ENCODE peak calls at places on chromosomes 3 and 15, in nine cellular contexts. One of them, this sample, is unnamed.

GRCh38 chr15:36982441-36982840 is 117.9 kb downstream of the MEIS2 start:
- DNase-seq in cardiac fibroblast: peak; percentile 50
- DNase-seq in GM12864: no peak
- DNase-seq in heart left ventricle: no peak
- DNase-seq in ovary: no peak
- DNase-seq in progenitor cell of endocrine pancreas: no peak
- DNase-seq in mesothelial cell of epicardium: no peak
- DNase-seq in DND-41: no peak
- DNase-seq in GM20000: no peak
- DNase-seq in this sample: no peak

GRCh38 chr3:196883361-196883760 is 15.6 kb downstream of the SENP5 start:
- DNase-seq in cardiac fibroblast: no peak
- DNase-seq in GM12864: no peak
- DNase-seq in heart left ventricle: no peak
- DNase-seq in ovary: no peak
- DNase-seq in progenitor cell of endocrine pancreas: no peak
- DNase-seq in mesothelial cell of epicardium: no peak
- DNase-seq in DND-41: no peak
- DNase-seq in GM20000: peak; percentile 30
- DNase-seq in this sample: no peak

GRCh38 chr3:134649106-134649705 is 1.6 kb downstream of the KY start:
- DNase-seq in cardiac fibroblast: no peak
- DNase-seq in GM12864: no peak
- DNase-seq in heart left ventricle: no peak
- DNase-seq in ovary: no peak
- DNase-seq in progenitor cell of endocrine pancreas: no peak
- DNase-seq in mesothelial cell of epicardium: no peak
- DNase-seq in DND-41: no peak
- DNase-seq in GM20000: no peak
- DNase-seq in this sample: no peak

GRCh38 chr15:98785408-98785795 is 137.1 kb downstream of the IGF1R start:
- DNase-seq in cardiac fibroblast: no peak
- DNase-seq in GM12864: no peak
- DNase-seq in heart left ventricle: no peak
- DNase-seq in ovary: no peak
- DNase-seq in progenitor cell of endocrine pancreas: no peak
- DNase-seq in mesothelial cell of epicardium: no peak
- DNase-seq in DND-41: no peak
- DNase-seq in GM20000: no peak
- DNase-seq in this sample: no peak

GRCh38 chr15:77546050-77546501 is 86.6 kb downstream of the LINGO1 start:
- DNase-seq in cardiac fibroblast: peak; percentile 91
- DNase-seq in GM12864: no peak
- DNase-seq in heart left ventricle: no peak
- DNase-seq in ovary: no peak
- DNase-seq in progenitor cell of endocrine pancreas: no peak
- DNase-seq in mesothelial cell of epicardium: no peak
- DNase-seq in DND-41: no peak
- DNase-seq in GM20000: no peak
- DNase-seq in this sample: no peak

GRCh38 chr15:74828835-74829234 is 2.4 kb downstream of the CPLX3 start:
- DNase-seq in cardiac fibroblast: no peak
- DNase-seq in GM12864: no peak
- DNase-seq in heart left ventricle: no peak
- DNase-seq in ovary: no peak
- DNase-seq in progenitor cell of endocrine pancreas: no peak
- DNase-seq in mesothelial cell of epicardium: no peak
- DNase-seq in DND-41: no peak
- DNase-seq in GM20000: no peak
- DNase-seq in this sample: no peak

GRCh38 chr3:157981819-157982218 is 124.4 kb downstream of the SHOX2 start:
- DNase-seq in cardiac fibroblast: no peak
- DNase-seq in GM12864: no peak
- DNase-seq in heart left ventricle: no peak
- DNase-seq in ovary: no peak
- DNase-seq in progenitor cell of endocrine pancreas: no peak
- DNase-seq in mesothelial cell of epicardium: no peak
- DNase-seq in DND-41: no peak
- DNase-seq in GM20000: no peak
- DNase-seq in this sample: no peak

GRCh38 chr3:27630892-27631291 is 91.2 kb downstream of the EOMES start:
- DNase-seq in cardiac fibroblast: no peak
- DNase-seq in GM12864: no peak
- DNase-seq in heart left ventricle: no peak
- DNase-seq in ovary: no peak
- DNase-seq in progenitor cell of endocrine pancreas: no peak
- DNase-seq in mesothelial cell of epicardium: no peak
- DNase-seq in DND-41: no peak
- DNase-seq in GM20000: peak; percentile 27
- DNase-seq in this sample: no peak

GRCh38 chr15:64263567-64263966 is 92.4 kb downstream of the CSNK1G1 start:
- DNase-seq in cardiac fibroblast: no peak
- DNase-seq in GM12864: peak; percentile 25
- DNase-seq in heart left ventricle: no peak
- DNase-seq in ovary: no peak
- DNase-seq in progenitor cell of endocrine pancreas: no peak
- DNase-seq in mesothelial cell of epicardium: no peak
- DNase-seq in DND-41: no peak
- DNase-seq in GM20000: peak; percentile 17
- DNase-seq in this sample: no peak

GRCh38 chr3:124627501-124627908 is 102.7 kb upstream of the UMPS start:
- DNase-seq in cardiac fibroblast: peak; percentile 62
- DNase-seq in GM12864: no peak
- DNase-seq in heart left ventricle: no peak
- DNase-seq in ovary: no peak
- DNase-seq in progenitor cell of endocrine pancreas: no peak
- DNase-seq in mesothelial cell of epicardium: no peak
- DNase-seq in DND-41: no peak
- DNase-seq in GM20000: no peak
- DNase-seq in this sample: no peak

GRCh38 chr3:46516521-46516920 is 18.7 kb downstream of the RTP3 start:
- DNase-seq in cardiac fibroblast: no peak
- DNase-seq in GM12864: no peak
- DNase-seq in heart left ventricle: no peak
- DNase-seq in ovary: no peak
- DNase-seq in progenitor cell of endocrine pancreas: no peak
- DNase-seq in mesothelial cell of epicardium: no peak
- DNase-seq in DND-41: no peak
- DNase-seq in GM20000: no peak
- DNase-seq in this sample: no peak

GRCh38 chr15:72342385-72342784 is 22.4 kb upstream of the CELF6 start:
- DNase-seq in cardiac fibroblast: peak; percentile 17
- DNase-seq in GM12864: no peak
- DNase-seq in heart left ventricle: no peak
- DNase-seq in ovary: no peak
- DNase-seq in progenitor cell of endocrine pancreas: no peak
- DNase-seq in mesothelial cell of epicardium: no peak
- DNase-seq in DND-41: peak; percentile 52
- DNase-seq in GM20000: no peak
- DNase-seq in this sample: peak; percentile 62

GRCh38 chr15:72782993-72783562 is 480 bp downstream of the ADPGK start:
- DNase-seq in cardiac fibroblast: peak; percentile 37
- DNase-seq in GM12864: peak; percentile 80
- DNase-seq in heart left ventricle: no peak
- DNase-seq in ovary: no peak
- DNase-seq in progenitor cell of endocrine pancreas: no peak
- DNase-seq in mesothelial cell of epicardium: no peak
- DNase-seq in DND-41: peak; percentile 27
- DNase-seq in GM20000: peak; percentile 73
- DNase-seq in this sample: peak; percentile 54

GRCh38 chr15:40467260-40467615 is 3.5 kb upstream of the CHST14 start:
- DNase-seq in cardiac fibroblast: no peak
- DNase-seq in GM12864: no peak
- DNase-seq in heart left ventricle: no peak
- DNase-seq in ovary: no peak
- DNase-seq in progenitor cell of endocrine pancreas: no peak
- DNase-seq in mesothelial cell of epicardium: no peak
- DNase-seq in DND-41: no peak
- DNase-seq in GM20000: no peak
- DNase-seq in this sample: no peak
- TF ChIP-seq CTCF in cardiac fibroblast: no peak
- TF ChIP-seq CTCF in GM12864: no peak
- TF ChIP-seq CTCF in heart left ventricle: no peak
- TF ChIP-seq CTCF in ovary: no peak
- TF ChIP-seq CTCF in progenitor cell of endocrine pancreas: no peak
- TF ChIP-seq CTCF in mesothelial cell of epicardium: no peak
- TF ChIP-seq CTCF in DND-41: no peak
- TF ChIP-seq CTCF in GM20000: no peak
- TF ChIP-seq CTCF in this sample: no peak

GRCh38 chr3:66236281-66236680 is 15.5 kb downstream of the SLC25A26 start:
- DNase-seq in cardiac fibroblast: peak; percentile 33
- DNase-seq in GM12864: no peak
- DNase-seq in heart left ventricle: no peak
- DNase-seq in ovary: no peak
- DNase-seq in progenitor cell of endocrine pancreas: no peak
- DNase-seq in mesothelial cell of epicardium: no peak
- DNase-seq in DND-41: no peak
- DNase-seq in GM20000: no peak
- DNase-seq in this sample: no peak
- TF ChIP-seq CTCF in cardiac fibroblast: peak; percentile 22
- TF ChIP-seq CTCF in GM12864: no peak
- TF ChIP-seq CTCF in heart left ventricle: no peak
- TF ChIP-seq CTCF in ovary: no peak
- TF ChIP-seq CTCF in progenitor cell of endocrine pancreas: peak; percentile 51
- TF ChIP-seq CTCF in mesothelial cell of epicardium: no peak
- TF ChIP-seq CTCF in DND-41: peak; percentile 18
- TF ChIP-seq CTCF in GM20000: no peak
- TF ChIP-seq CTCF in this sample: no peak

GRCh38 chr3:183161552-183162345 is 785 bp downstream of the LAMP3 start:
- DNase-seq in cardiac fibroblast: no peak
- DNase-seq in GM12864: peak; percentile 92
- DNase-seq in heart left ventricle: no peak
- DNase-seq in ovary: no peak
- DNase-seq in progenitor cell of endocrine pancreas: no peak
- DNase-seq in mesothelial cell of epicardium: no peak
- DNase-seq in DND-41: no peak
- DNase-seq in GM20000: peak; percentile 83
- DNase-seq in this sample: peak; percentile 39
- TF ChIP-seq CTCF in cardiac fibroblast: no peak
- TF ChIP-seq CTCF in GM12864: no peak
- TF ChIP-seq CTCF in heart left ventricle: no peak
- TF ChIP-seq CTCF in ovary: no peak
- TF ChIP-seq CTCF in progenitor cell of endocrine pancreas: no peak
- TF ChIP-seq CTCF in mesothelial cell of epicardium: no peak
- TF ChIP-seq CTCF in DND-41: no peak
- TF ChIP-seq CTCF in GM20000: no peak
- TF ChIP-seq CTCF in this sample: no peak

GRCh38 chr3:165210132-165210531 is 13.9 kb upstream of the SLITRK3 start:
- DNase-seq in cardiac fibroblast: no peak
- DNase-seq in GM12864: no peak
- DNase-seq in heart left ventricle: no peak
- DNase-seq in ovary: no peak
- DNase-seq in progenitor cell of endocrine pancreas: no peak
- DNase-seq in mesothelial cell of epicardium: no peak
- DNase-seq in DND-41: no peak
- DNase-seq in GM20000: no peak
- DNase-seq in this sample: no peak
- TF ChIP-seq CTCF in cardiac fibroblast: peak; percentile 15
- TF ChIP-seq CTCF in GM12864: peak; percentile 10
- TF ChIP-seq CTCF in heart left ventricle: peak; percentile 20
- TF ChIP-seq CTCF in ovary: no peak
- TF ChIP-seq CTCF in progenitor cell of endocrine pancreas: peak; percentile 53
- TF ChIP-seq CTCF in mesothelial cell of epicardium: peak; percentile 68
- TF ChIP-seq CTCF in DND-41: no peak
- TF ChIP-seq CTCF in GM20000: no peak
- TF ChIP-seq CTCF in this sample: no peak

GRCh38 chr15:44713006-44713966 is 2.0 kb downstream of the B2M start:
- DNase-seq in cardiac fibroblast: peak; percentile 49
- DNase-seq in GM12864: no peak
- DNase-seq in heart left ventricle: no peak
- DNase-seq in ovary: no peak
- DNase-seq in progenitor cell of endocrine pancreas: no peak
- DNase-seq in mesothelial cell of epicardium: no peak
- DNase-seq in DND-41: no peak
- DNase-seq in GM20000: no peak
- DNase-seq in this sample: no peak

GRCh38 chr15:44712108-44713005 is 1.0 kb downstream of the B2M start:
- DNase-seq in cardiac fibroblast: peak; percentile 92
- DNase-seq in GM12864: no peak
- DNase-seq in heart left ventricle: peak; percentile 69
- DNase-seq in ovary: peak; percentile 66
- DNase-seq in progenitor cell of endocrine pancreas: no peak
- DNase-seq in mesothelial cell of epicardium: no peak
- DNase-seq in DND-41: peak; percentile 82
- DNase-seq in GM20000: no peak
- DNase-seq in this sample: peak; percentile 79

GRCh38 chr15:44711356-44712107 is at the start of gene B2M:
- DNase-seq in cardiac fibroblast: peak; percentile 98
- DNase-seq in GM12864: peak; percentile 95
- DNase-seq in heart left ventricle: peak; percentile 97
- DNase-seq in ovary: peak; percentile 96
- DNase-seq in progenitor cell of endocrine pancreas: peak; percentile 94
- DNase-seq in mesothelial cell of epicardium: peak; percentile 87
- DNase-seq in DND-41: peak; percentile 95
- DNase-seq in GM20000: peak; percentile 90
- DNase-seq in this sample: peak; percentile 94

GRCh38 chr15:44711089-44711355 is at the start of gene PATL2:
- DNase-seq in cardiac fibroblast: no peak
- DNase-seq in GM12864: no peak
- DNase-seq in heart left ventricle: no peak
- DNase-seq in ovary: no peak
- DNase-seq in progenitor cell of endocrine pancreas: no peak
- DNase-seq in mesothelial cell of epicardium: no peak
- DNase-seq in DND-41: no peak
- DNase-seq in GM20000: no peak
- DNase-seq in this sample: no peak

DNA sequence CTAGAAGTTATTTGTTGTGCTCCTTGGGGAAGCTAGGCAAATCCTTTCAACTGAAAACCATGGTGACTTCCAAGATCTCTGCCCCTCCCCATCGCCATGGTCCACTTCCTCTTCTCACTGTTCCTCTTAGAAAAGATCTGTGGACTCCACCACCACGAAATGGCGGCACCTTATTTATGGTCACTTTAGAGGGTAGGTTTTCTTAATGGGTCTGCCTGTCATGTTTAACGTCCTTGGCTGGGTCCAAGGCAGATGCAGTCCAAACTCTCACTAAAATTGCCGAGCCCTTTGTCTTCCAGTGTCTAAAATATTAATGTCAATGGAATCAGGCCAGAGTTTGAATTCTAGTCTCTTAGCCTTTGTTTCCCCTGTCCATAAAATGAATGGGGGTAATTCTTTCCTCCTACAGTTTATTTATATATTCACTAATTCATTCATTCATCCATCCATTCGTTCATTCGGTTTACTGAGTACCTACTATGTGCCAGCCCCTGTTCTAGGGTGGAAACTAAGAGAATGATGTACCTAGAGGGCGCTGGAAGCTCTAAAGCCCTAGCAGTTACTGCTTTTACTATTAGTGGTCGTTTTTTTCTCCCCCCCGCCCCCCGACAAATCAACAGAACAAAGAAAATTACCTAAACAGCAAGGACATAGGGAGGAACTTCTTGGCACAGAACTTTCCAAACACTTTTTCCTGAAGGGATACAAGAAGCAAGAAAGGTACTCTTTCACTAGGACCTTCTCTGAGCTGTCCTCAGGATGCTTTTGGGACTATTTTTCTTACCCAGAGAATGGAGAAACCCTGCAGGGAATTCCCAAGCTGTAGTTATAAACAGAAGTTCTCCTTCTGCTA is 661 bp downstream of the PATL2 start:
- DNase-seq in cardiac fibroblast: peak; percentile 55
- DNase-seq in GM12864: peak; percentile 78
- DNase-seq in heart left ventricle: no peak
- DNase-seq in ovary: no peak
- DNase-seq in progenitor cell of endocrine pancreas: no peak
- DNase-seq in mesothelial cell of epicardium: no peak
- DNase-seq in DND-41: peak; percentile 42
- DNase-seq in GM20000: peak; percentile 45
- DNase-seq in this sample: peak; percentile 67
- TF ChIP-seq CTCF in cardiac fibroblast: peak; percentile 47
- TF ChIP-seq CTCF in GM12864: peak; percentile 50
- TF ChIP-seq CTCF in heart left ventricle: no peak
- TF ChIP-seq CTCF in ovary: no peak
- TF ChIP-seq CTCF in progenitor cell of endocrine pancreas: peak; percentile 15
- TF ChIP-seq CTCF in mesothelial cell of epicardium: no peak
- TF ChIP-seq CTCF in DND-41: peak; percentile 61
- TF ChIP-seq CTCF in GM20000: peak; percentile 31
- TF ChIP-seq CTCF in this sample: peak; percentile 27